ENCODE peak calls at places on chromosomes 2 and 18, in six cellular contexts. P, L, Y, H, N and I are unnamed samples.

GRCh38 chr2:271917-272316 is 7.2 kb downstream of the ACP1 start:
- DNase-seq in P (no peak), L (no peak), Y (no peak), H (no peak), N (no peak), I (no peak)

GRCh38 chr2:205366336-205367060 is 315.8 kb upstream of the NRP2 start:
- DNase-seq in P (no peak), L (no peak), Y (no peak), H (no peak), N (no peak), I (peak)

GRCh38 chr2:43218550-43219382 is 7.6 kb downstream of the ZFP36L2 start:
- DNase-seq in P (no peak), L (no peak), Y (peak), H (no peak), N (peak), I (peak)

GRCh38 chr2:66535574-66536289 is 100.8 kb downstream of the MEIS1 start:
- DNase-seq in P (no peak), L (no peak), Y (no peak), H (no peak), N (peak), I (no peak)

GRCh38 chr18:10153924-10154635 is 240.3 kb downstream of the VAPA start:
- DNase-seq in P (no peak), L (no peak), Y (no peak), H (no peak), N (no peak), I (no peak)

GRCh38 chr2:125471963-125472362 is 1184.0 kb upstream of the GYPC start:
- DNase-seq in P (no peak), L (no peak), Y (no peak), H (peak), N (no peak), I (peak)

GRCh38 chr2:217804786-217805678 is 197.8 kb downstream of the TNS1 start:
- DNase-seq in P (no peak), L (no peak), Y (peak), H (no peak), N (no peak), I (no peak)

GRCh38 chr2:240162032-240162431 is 21.6 kb upstream of the OTOS start:
- DNase-seq in P (no peak), L (no peak), Y (no peak), H (no peak), N (no peak), I (no peak)

GRCh38 chr2:147026664-147027278 is 818.1 kb upstream of the ACVR2A start:
- DNase-seq in P (no peak), L (no peak), Y (no peak), H (no peak), N (no peak), I (no peak)

GRCh38 chr18:49001111-49001510 is 50.3 kb upstream of the SMAD7 start:
- DNase-seq in P (no peak), L (no peak), Y (no peak), H (no peak), N (no peak), I (no peak)

GRCh38 chr2:98894331-98895000 is 41.6 kb downstream of the CRACDL start:
- DNase-seq in P (no peak), L (no peak), Y (no peak), H (no peak), N (no peak), I (no peak)

GRCh38 chr2:202382684-202383083 is 6.6 kb downstream of the BMPR2 start:
- DNase-seq in P (no peak), L (no peak), Y (no peak), H (no peak), N (no peak), I (no peak)

GRCh38 chr2:59932341-59932740 is 621.1 kb downstream of the BCL11A start:
- DNase-seq in P (no peak), L (no peak), Y (no peak), H (no peak), N (no peak), I (no peak)

GRCh38 chr18:72460210-72460680 is 83.9 kb downstream of the CBLN2 start:
- DNase-seq in P (no peak), L (no peak), Y (no peak), H (no peak), N (no peak), I (peak)

GRCh38 chr2:73212098-73212447 is 2.0 kb upstream of the SMYD5 start:
- DNase-seq in P (no peak), L (no peak), Y (no peak), H (no peak), N (no peak), I (no peak)

GRCh38 chr18:40524881-40525280 is 1430.2 kb upstream of the PIK3C3 start:
- DNase-seq in P (no peak), L (no peak), Y (no peak), H (no peak), N (no peak), I (no peak)

GRCh38 chr2:86335865-86336321 is 1.5 kb downstream of the REEP1 start:
- DNase-seq in P (no peak), L (no peak), Y (no peak), H (no peak), N (no peak), I (no peak)

GRCh38 chr18:43587538-43588153 is 310.4 kb upstream of the SYT4 start:
- DNase-seq in P (no peak), L (no peak), Y (no peak), H (no peak), N (peak), I (peak)

GRCh38 chr2:17962874-17963273 is 84.4 kb downstream of the KCNS3 start:
- DNase-seq in P (no peak), L (no peak), Y (no peak), H (no peak), N (no peak), I (no peak)

GRCh38 chr18:37261246-37261927 is 304.2 kb downstream of the CELF4 start:
- DNase-seq in P (no peak), L (no peak), Y (no peak), H (no peak), N (no peak), I (no peak)

GRCh38 chr2:71510196-71510807 is 56.9 kb downstream of the DYSF start:
- DNase-seq in P (peak), L (peak), Y (peak), H (peak), N (peak), I (peak)

GRCh38 chr2:65351234-65351947 is 81.0 kb downstream of the SPRED2 start:
- DNase-seq in P (no peak), L (no peak), Y (no peak), H (no peak), N (no peak), I (peak)

GRCh38 chr18:40159141-40160017 is 1795.7 kb upstream of the PIK3C3 start:
- DNase-seq in P (no peak), L (no peak), Y (no peak), H (no peak), N (peak), I (peak)

GRCh38 chr2:161983896-161984295 is 90.1 kb downstream of the DPP4 start:
- DNase-seq in P (no peak), L (no peak), Y (no peak), H (no peak), N (no peak), I (no peak)

GRCh38 chr2:108573070-108573469 is 38.8 kb downstream of the LIMS1 start:
- DNase-seq in P (no peak), L (no peak), Y (no peak), H (no peak), N (no peak), I (no peak)

GRCh38 chr2:232633413-232634318 is at the start of gene EFHD1:
- DNase-seq in P (peak), L (peak), Y (peak), H (peak), N (peak), I (peak)

GRCh38 chr2:122023059-122023879 is 267.8 kb downstream of the TSN start:
- DNase-seq in P (no peak), L (no peak), Y (no peak), H (no peak), N (no peak), I (peak)

GRCh38 chr18:10170375-10170774 is 256.6 kb downstream of the VAPA start:
- DNase-seq in P (no peak), L (no peak), Y (no peak), H (no peak), N (no peak), I (peak)

GRCh38 chr2:38722271-38723115 is 28.7 kb downstream of the SRSF7 start:
- DNase-seq in P (peak), L (peak), Y (no peak), H (no peak), N (no peak), I (no peak)

GRCh38 chr2:232781765-232782164 is 5.4 kb upstream of the KCNJ13 start:
- DNase-seq in P (no peak), L (no peak), Y (no peak), H (peak), N (no peak), I (no peak)